ENCODE peak calls at places on chromosomes 6 and 20, in ten cellular contexts. Z is ascending aorta; F is stimulated activated CD8-positive, alpha-beta memory T cell treated with anti-CD3 and anti-CD28 coated beads, Interleukin-7, amount 100 ng/mL, for 4 hours; B is heart left ventricle; I is A549; U is COR-L47; O is sciatic nerve; L is EL; K is activated CD8-positive, alpha-beta memory T cell treated with anti-CD3 and anti-CD28 coated beads, Interleukin-2, amount 50 U/mL, for 48 hours; C is Caco-2. J is an unnamed sample.

GRCh38 chr6:14290448-14291388 is 173.1 kb downstream of the CD83 start:
- DNase-seq in Z (no peak), F (no peak), B (no peak), I (no peak), U (no peak), O (no peak), L (no peak), K (no peak), C (no peak), J (no peak)

GRCh38 chr6:79240509-79240908 is 6.0 kb upstream of the HMGN3 start:
- DNase-seq in Z (no peak), F (no peak), B (no peak), I (no peak), U (no peak), O (no peak), L (no peak), K (no peak), C (no peak), J (no peak)

GRCh38 chr20:23407770-23408467 is 13.4 kb downstream of the NAPB start:
- DNase-seq in Z (no peak), F (no peak), B (no peak), I (no peak), U (no peak), O (no peak), L (no peak), K (no peak), C (no peak), J (no peak)

GRCh38 chr20:25280574-25281535 is 33.0 kb downstream of the PYGB start:
- DNase-seq in Z (peak), F (no peak), B (peak), I (no peak), U (no peak), O (peak), L (no peak), K (no peak), C (no peak), J (no peak)

GRCh38 chr6:37485259-37485658 is 14.4 kb downstream of the CCDC167 start:
- DNase-seq in Z (no peak), F (no peak), B (no peak), I (peak), U (no peak), O (peak), L (no peak), K (peak), C (peak), J (no peak)

GRCh38 chr6:22227824-22228610 is 68.8 kb downstream of the PRL start:
- DNase-seq in Z (no peak), F (no peak), B (no peak), I (no peak), U (no peak), O (no peak), L (no peak), K (no peak), C (no peak), J (no peak)

GRCh38 chr6:47741807-47742206 is 40.0 kb upstream of the OPN5 start:
- DNase-seq in Z (no peak), F (no peak), B (peak), I (peak), U (no peak), O (no peak), L (peak), K (no peak), C (no peak), J (no peak)

GRCh38 chr6:117956386-117956785 is 49.3 kb downstream of the SLC35F1 start:
- DNase-seq in Z (no peak), F (no peak), B (no peak), I (no peak), U (no peak), O (no peak), L (no peak), K (no peak), C (no peak), J (no peak)

GRCh38 chr20:6767536-6768227 is at the start of gene BMP2:
- DNase-seq in Z (no peak), F (no peak), B (peak), I (peak), U (peak), O (peak), L (peak), K (peak), C (peak), J (no peak)

GRCh38 chr6:98547634-98548033 is 286.7 kb upstream of the POU3F2 start:
- DNase-seq in Z (no peak), F (no peak), B (no peak), I (no peak), U (no peak), O (no peak), L (no peak), K (no peak), C (no peak), J (no peak)

GRCh38 chr6:131937219-131937618 is 14.0 kb downstream of the CCN2 start:
- DNase-seq in Z (no peak), F (no peak), B (peak), I (no peak), U (no peak), O (no peak), L (no peak), K (no peak), C (no peak), J (no peak)

GRCh38 chr6:133184798-133185380 is 56.3 kb upstream of the EYA4 start:
- DNase-seq in Z (no peak), F (no peak), B (no peak), I (peak), U (no peak), O (no peak), L (peak), K (no peak), C (no peak), J (no peak)

GRCh38 chr20:41047279-41047974 is 18.8 kb downstream of the TOP1 start:
- DNase-seq in Z (no peak), F (no peak), B (no peak), I (no peak), U (no peak), O (no peak), L (no peak), K (no peak), C (no peak), J (no peak)

GRCh38 chr20:5073154-5074049 is 46.4 kb downstream of the PCNA start:
- DNase-seq in Z (peak), F (no peak), B (peak), I (peak), U (peak), O (peak), L (peak), K (no peak), C (peak), J (no peak)

GRCh38 chr6:151553416-151554158 is 59.8 kb downstream of the CCDC170 start:
- DNase-seq in Z (no peak), F (no peak), B (no peak), I (no peak), U (no peak), O (no peak), L (no peak), K (no peak), C (no peak), J (no peak)

GRCh38 chr6:13794184-13794583 is 20.2 kb downstream of the MCUR1 start:
- DNase-seq in Z (no peak), F (no peak), B (no peak), I (no peak), U (no peak), O (no peak), L (peak), K (no peak), C (no peak), J (no peak)

GRCh38 chr6:27795697-27796494 is 116.3 kb downstream of the OR2B2 start:
- DNase-seq in Z (no peak), F (no peak), B (no peak), I (peak), U (peak), O (no peak), L (peak), K (peak), C (peak), J (no peak)

GRCh38 chr20:49276201-49276894 is 1.5 kb downstream of the ZNFX1 start:
- DNase-seq in Z (no peak), F (peak), B (peak), I (no peak), U (peak), O (no peak), L (peak), K (peak), C (no peak), J (no peak)

GRCh38 chr20:23156170-23156841 is 70.2 kb upstream of the CD93 start:
- DNase-seq in Z (peak), F (no peak), B (no peak), I (peak), U (no peak), O (no peak), L (peak), K (peak), C (no peak), J (no peak)

GRCh38 chr6:156511570-156511969 is 265.6 kb upstream of the ARID1B start:
- DNase-seq in Z (no peak), F (no peak), B (no peak), I (no peak), U (no peak), O (no peak), L (no peak), K (no peak), C (no peak), J (no peak)

GRCh38 chr6:158816329-158816728 is 2.8 kb downstream of the EZR start:
- DNase-seq in Z (no peak), F (no peak), B (no peak), I (no peak), U (no peak), O (no peak), L (no peak), K (peak), C (peak), J (no peak)

GRCh38 chr20:402496-402885 is 5.6 kb upstream of the RBCK1 start:
- DNase-seq in Z (no peak), F (no peak), B (no peak), I (no peak), U (no peak), O (no peak), L (no peak), K (no peak), C (no peak), J (no peak)

GRCh38 chr20:45630366-45630765 is 718 bp downstream of the WFDC9 start:
- DNase-seq in Z (no peak), F (no peak), B (no peak), I (no peak), U (no peak), O (no peak), L (peak), K (no peak), C (no peak), J (no peak)

GRCh38 chr6:140437619-140438345 is 1063.3 kb upstream of the CITED2 start:
- DNase-seq in Z (no peak), F (no peak), B (no peak), I (no peak), U (no peak), O (no peak), L (peak), K (no peak), C (no peak), J (no peak)

GRCh38 chr6:107108201-107108890 is 7.0 kb downstream of the BEND3 start:
- DNase-seq in Z (no peak), F (no peak), B (no peak), I (no peak), U (no peak), O (no peak), L (no peak), K (no peak), C (no peak), J (no peak)

GRCh38 chr6:33755070-33755869 is 8.6 kb upstream of the IP6K3 start:
- DNase-seq in Z (no peak), F (no peak), B (no peak), I (no peak), U (peak), O (no peak), L (no peak), K (no peak), C (no peak), J (no peak)

GRCh38 chr6:37657117-37657886 is 40.4 kb downstream of the MDGA1 start:
- DNase-seq in Z (no peak), F (no peak), B (no peak), I (peak), U (no peak), O (peak), L (peak), K (no peak), C (no peak), J (no peak)

GRCh38 chr20:49237531-49237930 is 18.3 kb downstream of the DDX27 start:
- DNase-seq in Z (no peak), F (no peak), B (no peak), I (no peak), U (no peak), O (no peak), L (no peak), K (no peak), C (no peak), J (no peak)

GRCh38 chr6:112029045-112029822 is 24.7 kb upstream of the CCN6 start:
- DNase-seq in Z (no peak), F (peak), B (peak), I (peak), U (peak), O (peak), L (peak), K (peak), C (peak), J (no peak)

GRCh38 chr6:8069887-8070286 is 5.7 kb upstream of the BLOC1S5 start:
- DNase-seq in Z (no peak), F (no peak), B (no peak), I (no peak), U (no peak), O (no peak), L (no peak), K (no peak), C (no peak), J (no peak)

GRCh38 chr6:44234101-44235090 is 11.0 kb downstream of the SLC29A1 start:
- DNase-seq in Z (peak), F (no peak), B (peak), I (no peak), U (peak), O (peak), L (peak), K (no peak), C (peak), J (no peak)

GRCh38 chr20:57401565-57401918 is 10.3 kb downstream of the RBM38 start:
- DNase-seq in Z (no peak), F (no peak), B (peak), I (no peak), U (no peak), O (no peak), L (no peak), K (no peak), C (no peak), J (no peak)

GRCh38 chr6:114253431-114253830 is 89.4 kb downstream of the HS3ST5 start:
- DNase-seq in Z (no peak), F (no peak), B (no peak), I (no peak), U (no peak), O (no peak), L (no peak), K (no peak), C (no peak), J (no peak)

GRCh38 chr6:28335040-28335563 is 846 bp downstream of the ZSCAN31 start:
- DNase-seq in Z (peak), F (no peak), B (no peak), I (no peak), U (no peak), O (no peak), L (no peak), K (no peak), C (no peak), J (no peak)

GRCh38 chr6:44073612-44074382 is 53.5 kb downstream of the MRPL14 start:
- DNase-seq in Z (no peak), F (no peak), B (no peak), I (no peak), U (no peak), O (no peak), L (peak), K (peak), C (peak), J (no peak)

GRCh38 chr20:25020901-25021301 is 28.4 kb upstream of the APMAP start:
- DNase-seq in Z (no peak), F (no peak), B (peak), I (no peak), U (no peak), O (no peak), L (no peak), K (no peak), C (no peak), J (no peak)

GRCh38 chr6:137697267-137697938 is 169.7 kb upstream of the TNFAIP3 start:
- DNase-seq in Z (no peak), F (no peak), B (no peak), I (no peak), U (no peak), O (no peak), L (peak), K (no peak), C (peak), J (no peak)

GRCh38 chr6:137233561-137234504 is 14.6 kb upstream of the IFNGR1 start:
- DNase-seq in Z (no peak), F (no peak), B (peak), I (peak), U (no peak), O (no peak), L (peak), K (no peak), C (no peak), J (no peak)

GRCh38 chr6:135438907-135439535 is 58.5 kb downstream of the AHI1 start:
- DNase-seq in Z (no peak), F (no peak), B (no peak), I (no peak), U (no peak), O (no peak), L (peak), K (no peak), C (peak), J (no peak)

GRCh38 chr6:15308445-15309213 is 62.8 kb downstream of the JARID2 start:
- DNase-seq in Z (no peak), F (no peak), B (no peak), I (no peak), U (no peak), O (no peak), L (peak), K (no peak), C (no peak), J (no peak)